ENCODE peak calls at places on chromosomes 13 and 19, in five cellular contexts. V is ovary, G is EL, F is non-pigmented ciliary epithelial cell, O is occipital lobe. C is an unnamed sample.

GRCh38 chr19:32748497-32748896 is 28.9 kb downstream of the TDRD12 start:
- DNase-seq in G (no peak), V (no peak), F (no peak), O (no peak), C (no peak)

GRCh38 chr19:47663435-47663910 is 49.7 kb upstream of the EHD2 start:
- DNase-seq in O (no peak), G (peak; percentile 85), F (peak; percentile 89), V (no peak), C (no peak)

GRCh38 chr19:1104452-1105216 is 840 bp downstream of the GPX4 start:
- DNase-seq in V (peak; percentile 83), O (peak; percentile 41), G (peak; percentile 74), F (no peak), C (peak; percentile 89)

GRCh38 chr19:50794074-50794777 is 4.0 kb downstream of the ACP4 start:
- DNase-seq in G (peak; percentile 47), F (no peak), V (no peak), O (no peak), C (no peak)

GRCh38 chr13:47621931-47622330 is 379.1 kb downstream of the SUCLA2 start:
- DNase-seq in O (no peak), V (no peak), G (no peak), F (no peak), C (no peak)

GRCh38 chr13:113152894-113153809 is 5.3 kb upstream of the PROZ start:
- DNase-seq in F (no peak), G (no peak), V (peak; percentile 78), O (no peak), C (peak; percentile 84)

GRCh38 chr19:46787331-46788100 is 878 bp downstream of the SLC1A5 start:
- DNase-seq in F (no peak), V (peak; percentile 80), O (no peak), G (peak; percentile 78), C (peak; percentile 87)

GRCh38 chr19:54653181-54653809 is 9.5 kb upstream of the LILRB4 start:
- DNase-seq in G (peak; percentile 25), F (no peak), O (no peak), V (no peak), C (no peak)

GRCh38 chr13:40758811-40759210 is 12.2 kb downstream of the MRPS31 start:
- DNase-seq in V (no peak), O (no peak), G (no peak), F (no peak), C (no peak)

GRCh38 chr13:108249150-108249549 is 20.4 kb upstream of the TNFSF13B start:
- DNase-seq in F (no peak), V (no peak), O (no peak), G (no peak), C (no peak)

GRCh38 chr13:62142048-62142447 is 726.4 kb upstream of the PCDH20 start:
- DNase-seq in O (no peak), F (no peak), V (no peak), G (no peak), C (no peak)

GRCh38 chr19:5929646-5930045 is 15.6 kb downstream of the CAPS start:
- DNase-seq in G (no peak), O (no peak), F (no peak), V (no peak), C (no peak)

GRCh38 chr19:56110515-56111448 is 10.3 kb downstream of the ZNF787 start:
- DNase-seq in V (peak; percentile 85), F (no peak), O (no peak), G (peak; percentile 39), C (no peak)

GRCh38 chr13:109145631-109146030 is 516.2 kb downstream of the MYO16 start:
- DNase-seq in V (no peak), F (no peak), G (peak; percentile 68), O (no peak), C (no peak)

GRCh38 chr19:58084596-58085347 is 13.3 kb downstream of the ZSCAN18 start:
- DNase-seq in O (no peak), G (no peak), V (no peak), F (no peak), C (no peak)

GRCh38 chr13:55788548-55788947 is 1352.2 kb upstream of the PRR20A start:
- DNase-seq in V (no peak), O (no peak), G (no peak), F (no peak), C (no peak)

GRCh38 chr19:37565370-37565669 is 29.3 kb downstream of the ZNF571 start:
- DNase-seq in F (no peak), O (no peak), V (no peak), G (no peak), C (no peak)

GRCh38 chr19:4083677-4084546 is 17.2 kb upstream of the ZBTB7A start:
- DNase-seq in F (no peak), O (no peak), G (no peak), V (peak; percentile 69), C (no peak)

GRCh38 chr13:51912511-51913225 is 50.9 kb downstream of the CCDC70 start:
- DNase-seq in V (no peak), F (no peak), O (no peak), G (no peak), C (no peak)

GRCh38 chr19:17765069-17765618 is 13.9 kb downstream of the FCHO1 start:
- DNase-seq in O (no peak), F (no peak), V (no peak), G (no peak), C (peak; percentile 78)

GRCh38 chr13:72726721-72727416 is 560 bp downstream of the MZT1 start:
- DNase-seq in G (peak; percentile 32), O (peak; percentile 33), F (no peak), V (peak; percentile 64), C (peak; percentile 69)

GRCh38 chr13:114111577-114111976 is 20.8 kb downstream of the RASA3 start:
- DNase-seq in F (no peak), G (peak; percentile 62), V (no peak), O (no peak), C (peak; percentile 56)